ENCODE peak calls at places on chromosomes 5 and 9, in six cellular contexts. O is HepG2; R is tibial artery; P is CD8-positive, alpha-beta memory T cell; S is stomach; A is naive thymus-derived CD4-positive, alpha-beta T cell. T is an unnamed sample.

GRCh38 chr9:6686396-6686795 is 40.9 kb upstream of the GLDC start:
- DNase-seq in P (no peak), R (no peak), A (no peak), S (no peak), O (peak), T (no peak)

GRCh38 chr9:21626493-21626892 is 144.4 kb upstream of the IFNE start:
- DNase-seq in S (no peak), A (no peak), O (no peak), R (no peak), P (no peak), T (no peak)

GRCh38 chr9:119091074-119091473 is 278.2 kb downstream of the BRINP1 start:
- DNase-seq in O (no peak), S (no peak), R (no peak), A (no peak), P (no peak), T (no peak)

GRCh38 chr9:134216961-134217360 is 52.6 kb upstream of the RNU6ATAC start:
- DNase-seq in P (peak), A (no peak), R (no peak), S (no peak), O (no peak), T (no peak)

GRCh38 chr5:149277821-149278220 is 6.2 kb downstream of the AFAP1L1 start:
- DNase-seq in S (no peak), P (no peak), R (peak), A (no peak), O (no peak), T (no peak)

GRCh38 chr5:62886603-62887315 is 308.1 kb downstream of the LRRC70 start:
- DNase-seq in A (no peak), S (no peak), R (no peak), P (no peak), O (peak), T (no peak)

GRCh38 chr5:1778138-1779020 is 21.3 kb downstream of the MRPL36 start:
- DNase-seq in O (no peak), A (no peak), P (peak), R (no peak), S (no peak), T (no peak)

GRCh38 chr5:96942078-96942477 is 6.2 kb downstream of the LNPEP start:
- DNase-seq in S (no peak), P (no peak), O (no peak), A (no peak), R (no peak), T (no peak)

GRCh38 chr5:107855171-107855570 is 184.4 kb upstream of the EFNA5 start:
- DNase-seq in R (no peak), O (no peak), S (no peak), A (no peak), P (no peak), T (no peak)

GRCh38 chr5:101142102-101142501 is 239.0 kb upstream of the ST8SIA4 start:
- DNase-seq in P (no peak), R (no peak), O (no peak), S (no peak), A (no peak), T (no peak)

GRCh38 chr5:68911840-68912690 is 181.7 kb upstream of the SLC30A5 start:
- DNase-seq in R (no peak), A (no peak), O (peak), P (no peak), S (no peak), T (no peak)

GRCh38 chr5:102277059-102277621 is 18.9 kb downstream of the SLCO4C1 start:
- DNase-seq in A (no peak), S (no peak), O (no peak), R (no peak), P (no peak), T (no peak)

GRCh38 chr5:55600536-55601208 is 65.9 kb upstream of the PLPP1 start:
- DNase-seq in R (peak), O (no peak), S (no peak), A (no peak), P (no peak), T (no peak)

GRCh38 chr9:859251-859650 is 17.8 kb downstream of the DMRT1 start:
- DNase-seq in S (no peak), A (no peak), P (no peak), R (no peak), O (no peak), T (no peak)

GRCh38 chr5:40842351-40842750 is 1.2 kb downstream of the CARD6 start:
- DNase-seq in O (no peak), A (no peak), P (no peak), S (no peak), R (no peak), T (no peak)

GRCh38 chr9:99563364-99563763 is 258.3 kb upstream of the NR4A3 start:
- DNase-seq in S (no peak), A (no peak), R (no peak), P (no peak), O (peak), T (no peak)

GRCh38 chr9:69326261-69326660 is 1.2 kb downstream of the ENTREP1 start:
- DNase-seq in P (no peak), S (no peak), R (no peak), A (no peak), O (no peak), T (no peak)

GRCh38 chr9:93111371-93112115 is 15.5 kb downstream of the CARD19 start:
- DNase-seq in P (peak), S (no peak), R (peak), O (peak), A (no peak), T (peak)

GRCh38 chr5:132873119-132873929 is at the start of gene LEAP2:
- DNase-seq in S (peak), P (no peak), O (peak), A (no peak), R (no peak), T (peak)

GRCh38 chr9:110047232-110047954 is 160.6 kb downstream of the C9orf152 start:
- DNase-seq in P (no peak), A (no peak), S (no peak), R (no peak), O (no peak), T (no peak)

GRCh38 chr9:131960311-131960710 is 119.4 kb downstream of the MED27 start:
- DNase-seq in R (no peak), O (no peak), S (no peak), A (no peak), P (no peak), T (no peak)

GRCh38 chr5:177128551-177128976 is 5.0 kb upstream of the NSD1 start:
- DNase-seq in P (no peak), S (no peak), R (peak), A (no peak), O (no peak), T (no peak)

GRCh38 chr9:75378036-75378435 is 289.7 kb downstream of the OSTF1 start:
- DNase-seq in P (no peak), R (peak), A (no peak), O (no peak), S (no peak), T (peak)

DNA sequence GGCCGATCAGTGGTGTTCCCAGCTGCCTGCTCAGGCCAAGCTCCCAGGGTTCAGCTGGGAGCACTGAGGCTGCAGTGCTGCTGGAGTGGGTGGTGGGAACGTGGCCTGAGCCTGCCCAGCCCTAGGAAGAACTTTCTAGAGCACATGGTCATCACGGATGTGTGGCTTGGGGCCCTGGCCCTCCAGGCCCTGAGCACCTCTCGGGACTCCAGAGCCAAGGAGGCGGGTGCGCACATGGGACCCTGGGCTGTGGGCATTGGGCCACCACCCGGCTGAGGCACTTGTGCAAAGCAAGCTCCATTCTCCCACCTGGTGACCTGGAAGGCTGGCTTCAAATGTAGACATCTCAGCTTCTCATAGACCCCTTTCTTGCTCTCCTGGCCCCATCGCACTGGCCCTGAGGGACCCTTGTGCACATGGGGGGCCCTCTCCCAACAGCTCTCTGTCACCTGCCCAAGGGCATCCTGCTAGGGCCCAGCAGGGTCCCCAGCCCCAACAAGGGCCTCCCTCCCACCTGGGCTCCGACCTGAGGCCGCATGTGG is 17.4 kb upstream of the NRARP start:
- DNase-seq in S (peak), O (no peak), A (no peak), P (peak), R (no peak), T (no peak)
- H3K27ac ChIP-seq in S (no peak), O (no peak), A (no peak), P (no peak), R (no peak), T (no peak)

GRCh38 chr9:82170079-82170662 is 181.6 kb downstream of the SPATA31D1 start:
- DNase-seq in O (no peak), P (no peak), S (no peak), A (no peak), R (no peak), T (no peak)
- H3K27ac ChIP-seq in O (no peak), P (no peak), S (no peak), A (no peak), R (no peak), T (no peak)

GRCh38 chr5:119239119-119239417 is 116.8 kb upstream of the TNFAIP8 start:
- DNase-seq in O (no peak), A (peak), S (no peak), R (no peak), P (no peak), T (no peak)
- H3K27ac ChIP-seq in O (no peak), A (peak), S (no peak), R (no peak), P (no peak), T (no peak)

DNA sequence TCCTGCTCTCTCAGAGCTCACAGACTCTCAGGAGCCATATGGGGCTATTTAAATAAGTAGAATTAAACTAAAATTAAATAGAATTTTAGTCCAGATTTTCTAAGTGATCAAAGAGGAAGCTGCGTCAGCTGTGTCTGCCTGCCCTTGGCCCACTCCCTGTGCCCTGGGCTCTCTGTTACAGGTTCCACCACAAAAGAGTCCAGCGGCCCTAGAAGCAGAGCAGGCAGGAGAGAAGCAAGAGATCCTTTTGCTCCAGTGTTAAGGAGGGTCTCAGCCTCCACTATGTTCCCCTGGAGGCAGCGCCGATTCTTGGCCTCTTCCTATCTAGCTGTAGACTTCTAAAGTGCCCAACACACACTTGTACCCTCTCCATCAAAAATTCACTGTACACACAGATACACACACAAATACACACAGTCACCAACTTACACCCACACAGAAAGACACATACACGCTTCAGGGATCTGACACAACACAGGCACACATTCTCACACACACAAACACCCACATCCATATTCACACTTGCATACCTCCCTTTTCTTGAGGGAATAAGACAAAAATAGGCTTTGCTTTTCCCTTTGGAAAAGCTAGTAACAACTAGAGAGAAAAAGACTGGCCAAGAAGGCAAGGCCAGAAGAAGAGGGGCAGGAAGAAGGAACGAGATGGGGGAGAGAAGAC is 5.5 kb upstream of the TNIP1 start:
- DNase-seq in P (peak), S (no peak), O (no peak), A (no peak), R (no peak), T (no peak)
- H3K27ac ChIP-seq in P (peak), S (peak), O (no peak), A (no peak), R (peak), T (peak)

DNA sequence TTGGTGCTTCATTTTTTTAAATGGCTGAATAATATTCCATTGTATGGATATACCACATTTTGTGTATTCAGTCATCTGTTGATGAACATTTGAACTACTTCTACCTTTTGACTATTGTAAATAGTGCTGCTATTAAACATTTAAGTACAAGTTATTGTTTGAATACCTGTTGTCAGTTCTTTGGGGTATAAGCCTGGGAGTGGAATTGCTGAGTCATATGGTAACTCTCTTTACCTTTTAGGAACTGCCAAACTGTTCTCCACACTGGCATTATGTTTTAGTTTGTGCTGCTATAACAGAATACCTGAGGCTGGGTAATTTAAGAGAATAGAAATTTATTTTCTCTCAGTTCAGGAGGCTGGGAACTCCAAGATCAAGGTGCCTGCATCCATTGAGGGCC is 15.7 kb upstream of the PDE8B start:
- DNase-seq in S (no peak), P (no peak), A (no peak), O (no peak), R (no peak), T (no peak)
- H3K27ac ChIP-seq in S (no peak), P (no peak), A (no peak), O (no peak), R (no peak), T (no peak)